ENCODE peak calls at places on chromosomes 2 and 18, in four cellular contexts. Q is T-cell, G is HT1080, F is substantia nigra. H is an unnamed sample.

GRCh38 chr2:96157649-96158553 is 12.7 kb upstream of the DUSP2 start:
- DNase-seq in G (no peak), F (no peak), Q (peak), H (no peak)

GRCh38 chr2:205903549-205904129 is 182.3 kb downstream of the INO80D start:
- DNase-seq in F (no peak), Q (no peak), G (peak), H (no peak)

GRCh38 chr2:17754773-17755425 is 961 bp downstream of the GEN1 start:
- DNase-seq in F (no peak), G (peak), Q (no peak), H (no peak)

GRCh38 chr2:136125226-136125625 is 7.3 kb upstream of the CXCR4 start:
- DNase-seq in Q (no peak), G (no peak), F (no peak), H (no peak)

GRCh38 chr2:96530474-96531357 is 5.8 kb upstream of the ARID5A start:
- DNase-seq in Q (no peak), F (no peak), G (no peak), H (no peak)

GRCh38 chr2:187547353-187547979 is 6.8 kb downstream of the TFPI start:
- DNase-seq in Q (no peak), F (no peak), G (peak), H (peak)

GRCh38 chr2:179275280-179276013 is 10.8 kb upstream of the SESTD1 start:
- DNase-seq in F (no peak), Q (no peak), G (no peak), H (no peak)

GRCh38 chr18:78542204-78542603 is 437.4 kb upstream of the SALL3 start:
- DNase-seq in G (peak), F (peak), Q (no peak), H (no peak)

GRCh38 chr18:58544616-58545337 is 84.1 kb downstream of the ALPK2 start:
- DNase-seq in F (no peak), G (no peak), Q (no peak), H (no peak)

GRCh38 chr2:207483066-207483465 is 46.7 kb upstream of the CREB1 start:
- DNase-seq in Q (no peak), G (no peak), F (no peak), H (no peak)

GRCh38 chr2:164126960-164127359 is 391.2 kb upstream of the FIGN start:
- DNase-seq in G (no peak), Q (no peak), F (no peak), H (peak)

GRCh38 chr2:101400048-101400447 is 12.7 kb upstream of the CREG2 start:
- DNase-seq in F (no peak), G (peak), Q (no peak), H (no peak)

H was measured in GM03348.